ENCODE peak calls at places on chromosomes 3 and 15, in four cellular contexts. C is uterus, W is ovary, A is A549. J is an unnamed sample.

GRCh38 chr3:16174976-16175901 is 759 bp downstream of the GALNT15 start:
- DNase-seq in C (no peak), W (no peak), A (no peak), J (no peak)

GRCh38 chr15:88776646-88777045 is 26.6 kb upstream of the ACAN start:
- DNase-seq in C (no peak), W (no peak), A (no peak), J (no peak)

GRCh38 chr3:72336821-72337479 is 511.3 kb downstream of the SHQ1 start:
- DNase-seq in C (peak), W (peak), A (no peak), J (peak)

GRCh38 chr3:148757238-148757930 is 59.7 kb downstream of the AGTR1 start:
- DNase-seq in C (no peak), W (no peak), A (no peak), J (no peak)

GRCh38 chr15:53670701-53671100 is 88.8 kb downstream of the WDR72 start:
- DNase-seq in C (no peak), W (no peak), A (no peak), J (no peak)

GRCh38 chr3:188262913-188263683 is 109.1 kb downstream of the LPP start:
- DNase-seq in C (no peak), W (no peak), A (no peak), J (no peak)

GRCh38 chr3:12961007-12961725 is 112.1 kb downstream of the IQSEC1 start:
- DNase-seq in C (no peak), W (no peak), A (no peak), J (no peak)

GRCh38 chr3:102183186-102183585 is 251.6 kb upstream of the ZPLD1 start:
- DNase-seq in C (no peak), W (no peak), A (no peak), J (no peak)

GRCh38 chr3:69081583-69082262 is 1.6 kb upstream of the UBA3 start:
- DNase-seq in C (no peak), W (no peak), A (no peak), J (no peak)

GRCh38 chr3:1943395-1944118 is 155.1 kb upstream of the CNTN4 start:
- DNase-seq in C (no peak), W (no peak), A (no peak), J (no peak)

GRCh38 chr15:93347917-93348316 is 258.9 kb upstream of the RGMA start:
- DNase-seq in C (no peak), W (no peak), A (no peak), J (no peak)

GRCh38 chr15:82081904-82082810 is 36.3 kb upstream of the MEX3B start:
- DNase-seq in C (no peak), W (no peak), A (no peak), J (no peak)

GRCh38 chr15:88484781-88485246 is 17.3 kb downstream of the MRPS11 start:
- DNase-seq in C (no peak), W (no peak), A (no peak), J (no peak)

GRCh38 chr3:62601238-62601856 is 228.0 kb upstream of the FEZF2 start:
- DNase-seq in C (no peak), W (no peak), A (no peak), J (no peak)

GRCh38 chr3:127817331-127817821 is 4.9 kb downstream of the MGLL start:
- DNase-seq in C (no peak), W (no peak), A (no peak), J (no peak)

GRCh38 chr3:78878011-78878410 is 889.8 kb downstream of the ROBO1 start:
- DNase-seq in C (no peak), W (no peak), A (no peak), J (no peak)

GRCh38 chr3:159532577-159532976 is 456.1 kb upstream of the IL12A start:
- DNase-seq in C (no peak), W (no peak), A (no peak), J (no peak)

GRCh38 chr15:74320358-74321247 is 46.8 kb downstream of the CYP11A1 start:
- DNase-seq in C (peak), W (peak), A (peak), J (peak)

GRCh38 chr3:12158387-12159226 is at the start of gene TIMP4:
- DNase-seq in C (peak), W (no peak), A (peak), J (peak)

GRCh38 chr3:139935866-139936817 is 1.2 kb downstream of the CLSTN2 start:
- DNase-seq in C (peak), W (peak), A (no peak), J (peak)

GRCh38 chr15:35693887-35694286 is 147.9 kb upstream of the DPH6 start:
- DNase-seq in C (no peak), W (no peak), A (no peak), J (no peak)

GRCh38 chr15:77942611-77943211 is 134.8 kb downstream of the TBC1D2B start:
- DNase-seq in C (no peak), W (no peak), A (no peak), J (no peak)

GRCh38 chr15:77939851-77940250 is 137.7 kb downstream of the TBC1D2B start:
- DNase-seq in C (no peak), W (no peak), A (no peak), J (no peak)

GRCh38 chr15:77940548-77940947 is 137.0 kb downstream of the TBC1D2B start:
- DNase-seq in C (no peak), W (no peak), A (no peak), J (no peak)

DNA sequence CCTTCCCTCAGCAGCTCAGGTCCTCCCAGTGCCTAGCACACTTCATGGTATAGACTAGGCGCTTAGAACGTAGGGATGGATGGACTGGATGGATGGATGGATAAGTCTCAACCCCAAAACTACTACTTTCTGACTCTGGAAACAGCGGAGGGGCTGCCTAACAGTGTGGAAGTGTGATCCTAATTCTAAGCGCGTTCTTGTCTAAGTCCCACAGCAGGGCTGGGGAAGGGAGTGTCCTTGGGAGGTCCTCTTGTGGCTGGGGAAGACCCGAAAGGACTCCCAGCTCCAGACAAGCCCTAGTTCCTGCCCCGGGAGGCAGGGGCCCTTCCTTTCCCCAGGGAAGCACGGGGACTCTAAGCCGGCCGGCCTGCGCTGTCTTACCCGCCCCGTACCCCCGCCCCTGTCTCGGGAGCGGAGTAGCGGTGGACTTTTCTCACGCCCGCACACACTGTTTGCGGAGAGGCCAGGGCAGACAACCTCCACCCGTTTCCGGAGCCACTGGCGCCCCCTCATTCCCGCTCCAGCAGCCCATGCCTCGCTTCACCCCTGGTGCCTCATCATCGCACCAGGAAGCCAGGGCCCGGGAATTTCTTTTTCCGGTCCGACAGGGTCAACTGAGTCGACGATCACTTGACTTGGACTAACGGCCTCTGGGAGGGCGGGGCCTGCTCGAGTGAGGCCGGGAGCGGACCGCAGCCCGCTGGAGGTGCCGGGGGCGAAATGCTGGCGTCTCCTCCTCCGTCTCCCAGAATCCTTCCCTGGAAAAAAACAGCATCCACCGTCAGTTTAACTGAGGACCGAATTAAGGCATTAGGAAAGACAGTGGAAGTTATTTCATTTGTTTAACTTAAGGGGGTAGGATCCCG is 133.3 kb downstream of the TBC1D2B start:
- DNase-seq in C (peak), W (peak), A (no peak), J (peak)
- TF ChIP-seq POLR2A in C (no peak), W (no peak), A (no peak), J (no peak)

GRCh38 chr3:47002490-47003410 is 23.3 kb downstream of the NBEAL2 start:
- DNase-seq in C (no peak), W (no peak), A (no peak), J (peak)
- TF ChIP-seq CTCF in C (no peak), W (no peak), A (no peak), J (no peak)

GRCh38 chr3:66314455-66314854 is 93.7 kb downstream of the SLC25A26 start:
- DNase-seq in C (no peak), W (no peak), A (no peak), J (no peak)

GRCh38 chr3:66317750-66318366 is 97.1 kb downstream of the SLC25A26 start:
- DNase-seq in C (no peak), W (no peak), A (no peak), J (peak)

DNA sequence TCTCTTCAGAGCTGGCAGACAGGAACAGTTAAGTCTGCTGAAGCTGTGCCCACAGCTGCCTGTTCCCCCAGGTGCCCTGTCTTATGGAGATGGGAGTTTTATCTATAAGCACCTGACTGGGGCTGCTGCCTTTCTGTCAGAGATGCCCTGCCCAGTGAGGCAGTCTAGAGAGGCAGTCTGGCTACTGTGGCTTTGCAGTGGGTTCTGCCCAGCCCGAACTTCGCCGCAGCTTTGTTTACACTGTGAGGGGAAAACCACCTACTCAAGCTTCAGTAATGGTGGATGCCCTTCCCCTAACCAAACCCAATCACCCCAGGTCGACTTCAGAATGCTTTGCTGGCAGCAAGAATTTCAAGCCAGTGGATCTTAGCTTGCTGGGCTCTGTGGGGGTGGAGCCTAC is 91.2 kb downstream of the SLC25A26 start:
- DNase-seq in C (no peak), W (no peak), A (no peak), J (no peak)
- H3K4me3 ChIP-seq in C (no peak), W (no peak), A (no peak), J (no peak)

DNA sequence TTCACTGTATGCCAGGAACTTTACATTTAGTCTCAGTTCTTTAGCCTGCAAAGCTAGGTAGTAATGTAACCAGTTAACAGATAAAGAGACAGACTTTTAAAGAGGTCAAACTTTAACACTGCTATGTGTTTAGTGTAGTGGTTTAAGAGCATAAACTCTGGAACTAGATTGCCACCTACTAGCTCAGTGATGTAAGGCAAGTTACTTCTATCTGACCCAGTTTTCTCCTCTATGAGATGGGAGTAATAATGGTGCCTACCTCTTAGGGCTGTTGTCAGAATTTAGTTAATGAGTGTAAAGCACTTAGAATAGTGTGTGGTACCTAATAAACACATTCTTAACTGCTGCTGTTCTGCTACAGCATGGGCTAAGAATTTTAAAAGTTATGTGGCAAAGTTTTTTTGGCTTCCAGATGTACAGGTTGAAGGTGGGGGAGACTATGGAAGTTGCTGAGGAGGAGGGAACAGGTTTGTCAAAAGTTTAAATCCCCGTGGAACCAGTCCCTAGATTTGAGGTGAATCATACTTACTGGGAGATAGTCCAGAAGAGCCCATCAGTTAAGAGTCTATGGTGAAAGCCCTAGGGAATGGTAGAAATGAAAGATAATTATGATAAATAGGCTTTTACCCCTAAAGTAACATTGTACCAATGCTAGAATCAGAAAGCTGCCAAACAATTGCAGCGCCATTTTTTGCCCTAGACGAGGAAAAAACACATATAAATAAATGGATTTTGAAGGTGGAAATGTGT is 13.9 kb downstream of the TSC22D2 start:
- DNase-seq in C (no peak), W (no peak), A (no peak), J (no peak)
- TF ChIP-seq POLR2A in C (no peak), W (no peak), A (no peak), J (no peak)

GRCh38 chr3:105352976-105353375 is 13.7 kb upstream of the ALCAM start:
- DNase-seq in C (no peak), W (no peak), A (no peak), J (no peak)

GRCh38 chr3:105351821-105352220 is 14.9 kb upstream of the ALCAM start:
- DNase-seq in C (no peak), W (no peak), A (no peak), J (no peak)

GRCh38 chr3:105354429-105354828 is 12.3 kb upstream of the ALCAM start:
- DNase-seq in C (no peak), W (no peak), A (no peak), J (no peak)

GRCh38 chr3:105355355-105356063 is 11.2 kb upstream of the ALCAM start:
- DNase-seq in C (no peak), W (no peak), A (no peak), J (no peak)

DNA sequence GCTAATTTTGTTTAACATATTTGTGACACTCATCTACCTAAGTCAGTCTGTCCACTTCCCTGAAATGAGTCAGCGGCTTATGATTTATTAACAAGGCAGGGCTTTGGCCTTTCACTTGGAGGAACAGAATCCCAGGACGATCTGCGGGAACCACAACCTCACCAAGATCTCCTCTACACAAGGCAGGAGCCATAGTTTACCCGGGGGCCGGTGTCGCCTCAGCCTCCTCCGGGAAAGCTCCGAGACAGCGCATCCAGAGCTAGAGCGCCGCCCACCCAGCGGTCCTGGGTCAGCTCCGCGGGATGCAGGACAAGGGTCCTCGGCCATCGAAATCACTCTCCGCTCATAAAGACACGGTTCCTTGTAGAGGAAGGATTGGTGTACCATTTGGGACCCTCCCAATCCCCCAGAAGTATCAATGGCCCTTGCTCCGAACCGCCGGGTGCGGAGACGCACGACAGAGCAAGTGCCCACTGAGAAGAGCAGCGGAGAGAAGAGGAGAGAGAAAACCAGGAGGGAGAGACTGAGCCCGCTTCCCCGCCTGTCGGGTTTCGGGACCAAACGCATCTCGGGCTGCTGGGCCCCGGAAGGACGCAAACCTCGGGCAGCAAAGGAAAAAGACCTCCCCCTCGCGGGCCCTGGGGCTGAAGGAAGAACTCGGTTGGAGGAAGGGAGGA is 13.1 kb upstream of the ALCAM start:
- DNase-seq in C (no peak), W (no peak), A (no peak), J (peak)
- TF ChIP-seq CTCF in C (no peak), W (no peak), A (no peak), J (no peak)

DNA sequence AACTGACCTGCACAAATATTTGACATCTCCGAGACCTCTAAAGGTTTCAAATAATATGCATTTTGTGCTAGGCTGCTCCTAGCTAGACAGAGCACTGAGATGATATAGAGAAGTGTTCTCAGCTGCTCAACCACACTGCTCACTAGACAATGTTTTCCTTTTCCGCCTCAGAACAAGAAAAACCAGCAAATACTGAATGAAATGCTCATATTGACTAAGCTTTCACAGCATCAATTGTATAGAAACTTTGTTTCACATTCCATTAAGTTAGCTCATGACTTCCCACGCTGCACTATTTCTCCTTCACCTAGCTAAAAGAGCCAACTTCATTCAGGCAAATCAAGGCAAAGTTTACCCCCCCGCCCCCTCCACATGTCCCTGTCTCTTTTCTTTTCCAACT is 719 bp downstream of the ZNF385D start:
- DNase-seq in C (no peak), W (no peak), A (no peak), J (no peak)
- H3K4me3 ChIP-seq in C (peak), W (peak), A (no peak), J (no peak)

GRCh38 chr15:78149068-78149804 is at the start of gene IDH3A:
- DNase-seq in C (peak), W (peak), A (peak), J (peak)
- TF ChIP-seq POLR2A in C (peak), W (peak), A (peak), J (peak)

J was measured in body of pancreas.